ENCODE peak calls at places on chromosomes 6 and 20, in five cellular contexts. P, G, Z, D and C are unnamed samples.

GRCh38 chr6:66421570-66421969 is 714.5 kb upstream of the EYS start:
- DNase-seq in P (no peak), G (no peak), Z (peak; percentile 9), D (no peak), C (no peak)

GRCh38 chr6:98581725-98582124 is 252.6 kb upstream of the POU3F2 start:
- DNase-seq in P (no peak), G (no peak), Z (no peak), D (no peak), C (no peak)

GRCh38 chr6:143139239-143139784 is 78.6 kb downstream of the AIG1 start:
- DNase-seq in P (no peak), G (peak; percentile 2), Z (no peak), D (no peak), C (no peak)

GRCh38 chr6:149428606-149429005 is 28.5 kb downstream of the SUMO4 start:
- DNase-seq in P (no peak), G (no peak), Z (no peak), D (no peak), C (no peak)

GRCh38 chr6:97947841-97948240 is 664.8 kb upstream of the MMS22L start:
- DNase-seq in P (no peak), G (no peak), Z (no peak), D (peak; percentile 49), C (no peak)

GRCh38 chr20:2234788-2235187 is 61.0 kb upstream of the TGM3 start:
- DNase-seq in P (no peak), G (no peak), Z (no peak), D (no peak), C (no peak)

GRCh38 chr6:15595461-15596173 is 67.2 kb downstream of the DTNBP1 start:
- DNase-seq in P (no peak), G (no peak), Z (no peak), D (no peak), C (no peak)

GRCh38 chr6:138307816-138308727 is 69.6 kb upstream of the SMIM28 start:
- DNase-seq in P (no peak), G (no peak), Z (no peak), D (peak; percentile 34), C (peak; percentile 36)

GRCh38 chr6:33075568-33076405 is at the start of gene HLA-DPB1:
- DNase-seq in P (no peak), G (no peak), Z (no peak), D (peak; percentile 27), C (no peak)

GRCh38 chr20:37522258-37523011 is 1.4 kb downstream of the NNAT start:
- DNase-seq in P (no peak), G (no peak), Z (no peak), D (peak; percentile 71), C (peak; percentile 36)